ENCODE peak calls at places on chromosomes 5 and 9, in eight cellular contexts. S is tibial nerve, H is NCI-H1417, L is NCI-H2107, Y is RWPE1, A is DMS79, R is trophoblast cell, T is endothelial cell. B is an unnamed sample.

GRCh38 chr5:75524071-75524470 is 12.4 kb downstream of the POLK start:
- DNase-seq in L (no peak), T (no peak), Y (peak; percentile 17), R (no peak), S (no peak), H (no peak), A (no peak), B (no peak)

GRCh38 chr5:66209350-66209749 is 65.2 kb downstream of the SREK1 start:
- DNase-seq in L (no peak), R (peak; percentile 99), S (no peak), H (peak; percentile 1), A (no peak), T (no peak), Y (peak; percentile 92), B (no peak)

GRCh38 chr5:131304414-131304813 is 40.6 kb downstream of the CDC42SE2 start:
- DNase-seq in T (no peak), Y (no peak), H (no peak), R (no peak), L (no peak), A (no peak), S (no peak), B (no peak)

GRCh38 chr5:82330506-82330905 is 52.4 kb upstream of the RPS23 start:
- DNase-seq in T (no peak), Y (no peak), H (no peak), L (no peak), S (no peak), R (no peak), A (no peak), B (no peak)

GRCh38 chr5:82570-82969 is 9.4 kb upstream of the PLEKHG4B start:
- DNase-seq in L (no peak), R (no peak), H (no peak), S (no peak), T (no peak), A (no peak), Y (no peak), B (no peak)

GRCh38 chr9:90956026-90956810 is 154.6 kb downstream of the SYK start:
- DNase-seq in R (peak; percentile 80), A (no peak), L (no peak), S (no peak), T (no peak), H (no peak), Y (peak; percentile 45), B (peak; percentile 50)

GRCh38 chr5:169697518-169697890 is 60.4 kb downstream of the DOCK2 start:
- DNase-seq in T (no peak), A (no peak), H (no peak), R (no peak), Y (no peak), S (no peak), L (no peak), B (no peak)

GRCh38 chr5:448061-448765 is 5.2 kb downstream of the EXOC3 start:
- DNase-seq in L (no peak), T (no peak), H (no peak), S (no peak), Y (no peak), R (peak; percentile 23), A (no peak), B (no peak)

GRCh38 chr5:127564002-127564769 is 46.7 kb downstream of the PRRC1 start:
- DNase-seq in A (no peak), S (no peak), Y (peak; percentile 63), R (peak; percentile 18), L (peak; percentile 10), T (peak; percentile 63), H (peak; percentile 79), B (no peak)

GRCh38 chr5:141604318-141604717 is 14.5 kb downstream of the DIAPH1 start:
- DNase-seq in Y (peak; percentile 95), R (peak; percentile 85), H (no peak), A (no peak), L (no peak), T (peak; percentile 48), S (peak; percentile 52), B (peak; percentile 94)

GRCh38 chr5:140038373-140038957 is 4.6 kb downstream of the NRG2 start:
- DNase-seq in L (no peak), R (no peak), H (peak; percentile 78), Y (peak; percentile 30), T (no peak), S (no peak), A (no peak), B (no peak)

GRCh38 chr5:61659221-61659696 is 327.2 kb downstream of the ZSWIM6 start:
- DNase-seq in T (peak; percentile 34), R (no peak), A (no peak), S (no peak), H (no peak), L (no peak), Y (no peak), B (no peak)

GRCh38 chr9:77953590-77953989 is 78.0 kb downstream of the GNAQ start:
- DNase-seq in T (no peak), H (peak; percentile 80), R (no peak), Y (no peak), A (no peak), L (no peak), S (no peak), B (no peak)

GRCh38 chr9:101674165-101674564 is 64.3 kb downstream of the GRIN3A start:
- DNase-seq in T (no peak), Y (no peak), H (no peak), R (no peak), S (no peak), A (no peak), L (no peak), B (no peak)

GRCh38 chr5:137995747-137996123 is 37.1 kb downstream of the FAM13B start:
- DNase-seq in S (no peak), A (no peak), T (no peak), H (no peak), Y (no peak), R (no peak), L (no peak), B (no peak)

GRCh38 chr5:110844251-110844650 is 105.4 kb downstream of the SLC25A46 start:
- DNase-seq in T (no peak), Y (no peak), S (no peak), R (no peak), A (no peak), H (no peak), L (no peak), B (no peak)

GRCh38 chr5:1660511-1660910 is 136.8 kb upstream of the LPCAT1 start:
- DNase-seq in H (no peak), L (no peak), A (no peak), Y (no peak), T (no peak), S (no peak), R (no peak), B (no peak)

GRCh38 chr5:143318833-143319232 is 84.7 kb downstream of the NR3C1 start:
- DNase-seq in R (no peak), L (no peak), A (no peak), T (no peak), S (no peak), H (no peak), Y (no peak), B (no peak)

GRCh38 chr5:181246276-181247050 is 2.8 kb upstream of the RACK1 start:
- DNase-seq in T (peak; percentile 85), S (peak; percentile 84), R (peak; percentile 96), L (no peak), H (no peak), A (no peak), Y (peak; percentile 93), B (no peak)

GRCh38 chr9:6212722-6213375 is 2.8 kb upstream of the IL33 start:
- DNase-seq in H (no peak), S (no peak), A (no peak), T (no peak), L (no peak), Y (no peak), R (no peak), B (no peak)

B was measured in GM04503.